ENCODE peak calls at places on chromosomes 16 and 17, in five cellular contexts. F is SJSA1; Y is astrocyte of the spinal cord; V is GM18507; K is effector memory CD4-positive, alpha-beta T cell. E is an unnamed sample.

GRCh38 chr17:42179911-42180410 is 981 bp downstream of the KCNH4 start:
- DNase-seq in V (no peak), Y (peak; percentile 16), K (no peak), F (peak; percentile 33), E (peak; percentile 90)

GRCh38 chr16:84851192-84852127 is 31.7 kb downstream of the CRISPLD2 start:
- DNase-seq in F (peak; percentile 99), V (no peak), Y (peak; percentile 99), K (no peak), E (no peak)

GRCh38 chr17:82105882-82106696 is 8.1 kb upstream of the FASN start:
- DNase-seq in V (peak; percentile 82), Y (peak; percentile 18), F (peak; percentile 45), K (peak; percentile 27), E (peak; percentile 87)

GRCh38 chr17:82848022-82848592 is 8.3 kb upstream of the ZNF750 start:
- DNase-seq in Y (peak; percentile 86), V (no peak), F (peak; percentile 85), K (peak; percentile 36), E (peak; percentile 88)

GRCh38 chr16:57576429-57576870 is 34.0 kb downstream of the ADGRG5 start:
- DNase-seq in V (peak; percentile 56), K (peak; percentile 56), F (peak; percentile 52), Y (peak; percentile 62), E (peak; percentile 90)

GRCh38 chr16:17921357-17921978 is 415.1 kb downstream of the NPIPA8 start:
- DNase-seq in V (peak; percentile 17), Y (no peak), F (peak; percentile 22), K (no peak), E (peak; percentile 25)

GRCh38 chr17:20009052-20009301 is 182 bp upstream of the SPECC1 start:
- DNase-seq in F (no peak), Y (peak; percentile 40), V (no peak), K (no peak), E (no peak)

GRCh38 chr17:50638572-50638850 is 3.8 kb downstream of the ABCC3 start:
- DNase-seq in Y (no peak), V (no peak), K (no peak), F (peak; percentile 96), E (no peak)

GRCh38 chr17:21287703-21288449 is 3.4 kb downstream of the MAP2K3 start:
- DNase-seq in V (no peak), Y (peak; percentile 95), F (peak; percentile 95), K (peak; percentile 94), E (no peak)

GRCh38 chr16:31081428-31082351 is 7.1 kb downstream of the PRSS53 start:
- DNase-seq in Y (no peak), K (no peak), V (no peak), F (no peak), E (no peak)

GRCh38 chr16:84479716-84480450 is 24.6 kb downstream of the MEAK7 start:
- DNase-seq in Y (no peak), K (no peak), V (no peak), F (no peak), E (no peak)

GRCh38 chr17:83195330-83196087 is 116.1 kb downstream of the METRNL start:
- DNase-seq in K (no peak), Y (peak; percentile 76), V (no peak), F (peak; percentile 69), E (no peak)

GRCh38 chr17:3838206-3838605 is 7.8 kb downstream of the NCBP3 start:
- DNase-seq in V (no peak), Y (no peak), F (no peak), K (no peak), E (no peak)

GRCh38 chr16:7363397-7364053 is 30.9 kb downstream of the RBFOX1 start:
- DNase-seq in K (no peak), F (no peak), V (no peak), Y (no peak), E (peak; percentile 51)

GRCh38 chr16:55999683-56000082 is 124.5 kb upstream of the CES5A start:
- DNase-seq in K (no peak), V (no peak), Y (no peak), F (no peak), E (no peak)

GRCh38 chr17:50067996-50068395 is 12.1 kb downstream of the ITGA3 start:
- DNase-seq in F (no peak), K (no peak), V (no peak), Y (no peak), E (no peak)